ENCODE peak calls at places on chromosomes 6 and 20, in six cellular contexts. One of them, this sample, is unnamed.

GRCh38 chr6:3352678-3353077 is 93.9 kb downstream of the PSMG4 start:
- DNase-seq in prostate gland: no peak
- DNase-seq in uterus: no peak
- DNase-seq in ovary: no peak
- DNase-seq in sigmoid colon: peak; percentile 29
- DNase-seq in IMR-90: no peak
- DNase-seq in this sample: peak; percentile 60

GRCh38 chr6:48084201-48084600 is 26.8 kb downstream of the PTCHD4 start:
- DNase-seq in ovary: no peak
- DNase-seq in sigmoid colon: no peak
- DNase-seq in IMR-90: peak; percentile 2
- DNase-seq in prostate gland: no peak
- DNase-seq in uterus: no peak
- DNase-seq in this sample: no peak

GRCh38 chr6:39430968-39431523 is 108.5 kb upstream of the KCNK16 start:
- DNase-seq in ovary: peak; percentile 23
- DNase-seq in sigmoid colon: peak; percentile 72
- DNase-seq in IMR-90: no peak
- DNase-seq in uterus: no peak
- DNase-seq in prostate gland: peak; percentile 15
- DNase-seq in this sample: peak; percentile 84

GRCh38 chr6:76774750-76775396 is 688.4 kb downstream of the HTR1B start:
- DNase-seq in ovary: peak; percentile 65
- DNase-seq in IMR-90: no peak
- DNase-seq in prostate gland: no peak
- DNase-seq in sigmoid colon: no peak
- DNase-seq in uterus: no peak
- DNase-seq in this sample: no peak

GRCh38 chr20:40276291-40276690 is 412.7 kb downstream of the MAFB start:
- DNase-seq in sigmoid colon: no peak
- DNase-seq in uterus: peak; percentile 18
- DNase-seq in IMR-90: no peak
- DNase-seq in ovary: no peak
- DNase-seq in prostate gland: no peak
- DNase-seq in this sample: no peak

GRCh38 chr20:54633903-54634302 is 158.5 kb downstream of the DOK5 start:
- DNase-seq in uterus: no peak
- DNase-seq in IMR-90: no peak
- DNase-seq in ovary: no peak
- DNase-seq in prostate gland: no peak
- DNase-seq in sigmoid colon: no peak
- DNase-seq in this sample: no peak

GRCh38 chr20:33664085-33664761 is 2.1 kb downstream of the C20orf144 start:
- DNase-seq in prostate gland: no peak
- DNase-seq in sigmoid colon: peak; percentile 66
- DNase-seq in ovary: no peak
- DNase-seq in IMR-90: no peak
- DNase-seq in uterus: no peak
- DNase-seq in this sample: no peak

GRCh38 chr20:1015181-1015580 is 13.1 kb upstream of the RSPO4 start:
- DNase-seq in IMR-90: no peak
- DNase-seq in ovary: no peak
- DNase-seq in sigmoid colon: no peak
- DNase-seq in uterus: no peak
- DNase-seq in prostate gland: no peak
- DNase-seq in this sample: no peak

GRCh38 chr20:12372557-12372956 is 454.9 kb downstream of the BTBD3 start:
- DNase-seq in ovary: no peak
- DNase-seq in uterus: no peak
- DNase-seq in sigmoid colon: no peak
- DNase-seq in IMR-90: no peak
- DNase-seq in prostate gland: no peak
- DNase-seq in this sample: no peak

GRCh38 chr6:157823523-157824370 is 701 bp downstream of the SNX9 start:
- DNase-seq in uterus: peak; percentile 65
- DNase-seq in prostate gland: peak; percentile 54
- DNase-seq in IMR-90: peak; percentile 88
- DNase-seq in ovary: peak; percentile 61
- DNase-seq in sigmoid colon: peak; percentile 83
- DNase-seq in this sample: peak; percentile 55

GRCh38 chr20:3461191-3461874 is 9.5 kb upstream of the ATRN start:
- DNase-seq in sigmoid colon: no peak
- DNase-seq in ovary: no peak
- DNase-seq in IMR-90: peak; percentile 49
- DNase-seq in prostate gland: no peak
- DNase-seq in uterus: no peak
- DNase-seq in this sample: peak; percentile 81

GRCh38 chr20:17281478-17281877 is 54.6 kb downstream of the PCSK2 start:
- DNase-seq in sigmoid colon: no peak
- DNase-seq in ovary: no peak
- DNase-seq in IMR-90: peak; percentile 19
- DNase-seq in uterus: no peak
- DNase-seq in prostate gland: no peak
- DNase-seq in this sample: peak; percentile 68

GRCh38 chr6:40410792-40411191 is 176.4 kb downstream of the LRFN2 start:
- DNase-seq in prostate gland: no peak
- DNase-seq in ovary: no peak
- DNase-seq in IMR-90: no peak
- DNase-seq in sigmoid colon: peak; percentile 34
- DNase-seq in uterus: no peak
- DNase-seq in this sample: no peak

GRCh38 chr6:130995783-130996447 is 67.1 kb downstream of the EPB41L2 start:
- DNase-seq in prostate gland: no peak
- DNase-seq in sigmoid colon: no peak
- DNase-seq in uterus: no peak
- DNase-seq in ovary: no peak
- DNase-seq in IMR-90: peak; percentile 29
- DNase-seq in this sample: no peak

GRCh38 chr6:111238464-111239119 is 151.3 kb downstream of the SLC16A10 start:
- DNase-seq in uterus: no peak
- DNase-seq in IMR-90: peak; percentile 64
- DNase-seq in prostate gland: no peak
- DNase-seq in ovary: no peak
- DNase-seq in sigmoid colon: no peak
- DNase-seq in this sample: no peak

GRCh38 chr20:62223571-62223970 is 3.5 kb upstream of the HRH3 start:
- DNase-seq in uterus: no peak
- DNase-seq in sigmoid colon: no peak
- DNase-seq in ovary: no peak
- DNase-seq in prostate gland: no peak
- DNase-seq in IMR-90: no peak
- DNase-seq in this sample: no peak

GRCh38 chr6:170360476-170360875 is 53.9 kb downstream of the FAM120B start:
- DNase-seq in sigmoid colon: no peak
- DNase-seq in uterus: no peak
- DNase-seq in prostate gland: no peak
- DNase-seq in IMR-90: peak; percentile 25
- DNase-seq in ovary: no peak
- DNase-seq in this sample: no peak

GRCh38 chr20:18567739-18568091 is 483 bp downstream of the SMIM26 start:
- DNase-seq in ovary: no peak
- DNase-seq in uterus: no peak
- DNase-seq in prostate gland: no peak
- DNase-seq in sigmoid colon: no peak
- DNase-seq in IMR-90: no peak
- DNase-seq in this sample: no peak

GRCh38 chr6:89385156-89385667 is 26.9 kb downstream of the RRAGD start:
- DNase-seq in ovary: no peak
- DNase-seq in prostate gland: peak; percentile 71
- DNase-seq in IMR-90: no peak
- DNase-seq in sigmoid colon: peak; percentile 77
- DNase-seq in uterus: peak; percentile 43
- DNase-seq in this sample: no peak

GRCh38 chr20:62365814-62366369 is 1.2 kb downstream of the LAMA5 start:
- DNase-seq in prostate gland: peak; percentile 67
- DNase-seq in uterus: no peak
- DNase-seq in sigmoid colon: peak; percentile 80
- DNase-seq in IMR-90: no peak
- DNase-seq in ovary: peak; percentile 20
- DNase-seq in this sample: peak; percentile 68

GRCh38 chr6:47665112-47665511 is 33.3 kb upstream of the ADGRF4 start:
- DNase-seq in sigmoid colon: no peak
- DNase-seq in ovary: no peak
- DNase-seq in prostate gland: no peak
- DNase-seq in uterus: no peak
- DNase-seq in IMR-90: no peak
- DNase-seq in this sample: no peak

GRCh38 chr20:51930775-51931174 is 128.5 kb upstream of the SALL4 start:
- DNase-seq in ovary: no peak
- DNase-seq in IMR-90: peak; percentile 68
- DNase-seq in sigmoid colon: no peak
- DNase-seq in uterus: no peak
- DNase-seq in prostate gland: no peak
- DNase-seq in this sample: no peak

GRCh38 chr6:170290306-170291128 is at the start of gene DLL1:
- DNase-seq in sigmoid colon: peak; percentile 68
- DNase-seq in uterus: no peak
- DNase-seq in IMR-90: peak; percentile 29
- DNase-seq in prostate gland: peak; percentile 48
- DNase-seq in ovary: peak; percentile 28
- DNase-seq in this sample: peak; percentile 52

GRCh38 chr6:83633609-83634008 is 75.3 kb downstream of the SNAP91 start:
- DNase-seq in sigmoid colon: no peak
- DNase-seq in uterus: no peak
- DNase-seq in prostate gland: no peak
- DNase-seq in IMR-90: no peak
- DNase-seq in ovary: no peak
- DNase-seq in this sample: no peak

GRCh38 chr6:106000935-106001334 is 85.2 kb upstream of the PRDM1 start:
- DNase-seq in uterus: no peak
- DNase-seq in ovary: no peak
- DNase-seq in sigmoid colon: no peak
- DNase-seq in IMR-90: no peak
- DNase-seq in prostate gland: no peak
- DNase-seq in this sample: no peak

GRCh38 chr6:113122060-113122459 is 735.1 kb upstream of the MARCKS start:
- DNase-seq in sigmoid colon: no peak
- DNase-seq in prostate gland: no peak
- DNase-seq in ovary: no peak
- DNase-seq in uterus: no peak
- DNase-seq in IMR-90: peak; percentile 87
- DNase-seq in this sample: peak; percentile 35

GRCh38 chr20:63611646-63612045 is 15.3 kb downstream of the GMEB2 start:
- DNase-seq in ovary: no peak
- DNase-seq in prostate gland: no peak
- DNase-seq in uterus: no peak
- DNase-seq in IMR-90: no peak
- DNase-seq in sigmoid colon: no peak
- DNase-seq in this sample: no peak

GRCh38 chr6:47476794-47477496 is 644 bp upstream of the CD2AP start:
- DNase-seq in prostate gland: no peak
- DNase-seq in ovary: no peak
- DNase-seq in sigmoid colon: no peak
- DNase-seq in IMR-90: no peak
- DNase-seq in uterus: no peak
- DNase-seq in this sample: no peak

GRCh38 chr6:33812669-33813068 is 8.9 kb upstream of the MLN start:
- DNase-seq in uterus: no peak
- DNase-seq in sigmoid colon: no peak
- DNase-seq in prostate gland: no peak
- DNase-seq in IMR-90: peak; percentile 55
- DNase-seq in ovary: peak; percentile 39
- DNase-seq in this sample: peak; percentile 87
- TF ChIP-seq CTCF in uterus: peak; percentile 8
- TF ChIP-seq CTCF in sigmoid colon: peak; percentile 34
- TF ChIP-seq CTCF in prostate gland: no peak
- TF ChIP-seq CTCF in IMR-90: peak; percentile 42
- TF ChIP-seq CTCF in ovary: no peak
- TF ChIP-seq CTCF in this sample: no peak

DNA sequence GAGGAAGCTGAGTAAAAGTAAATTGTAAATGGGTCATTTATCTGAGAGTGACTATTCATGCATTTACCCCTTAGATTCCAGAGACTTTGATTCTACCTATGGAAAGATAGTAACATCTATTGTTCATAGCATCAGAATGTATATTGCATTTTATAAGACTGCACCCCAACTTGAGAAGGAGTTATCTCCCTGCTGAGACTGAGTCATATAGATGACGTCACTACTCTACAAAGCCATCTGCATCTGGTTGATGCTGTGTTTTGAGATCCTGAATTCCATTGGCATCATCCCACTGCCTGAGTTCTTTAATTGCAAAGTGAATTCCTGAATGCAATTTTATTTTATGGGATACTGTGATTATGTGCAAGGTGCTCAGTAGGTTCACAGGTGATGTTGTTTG is 444.0 kb upstream of the SLC35B3 start:
- DNase-seq in prostate gland: no peak
- DNase-seq in sigmoid colon: no peak
- DNase-seq in IMR-90: no peak
- DNase-seq in uterus: no peak
- DNase-seq in ovary: no peak
- DNase-seq in this sample: no peak
- TF ChIP-seq POLR2A in prostate gland: no peak
- TF ChIP-seq POLR2A in sigmoid colon: no peak
- TF ChIP-seq POLR2A in IMR-90: no peak
- TF ChIP-seq POLR2A in uterus: no peak
- TF ChIP-seq POLR2A in ovary: no peak
- TF ChIP-seq POLR2A in this sample: no peak

DNA sequence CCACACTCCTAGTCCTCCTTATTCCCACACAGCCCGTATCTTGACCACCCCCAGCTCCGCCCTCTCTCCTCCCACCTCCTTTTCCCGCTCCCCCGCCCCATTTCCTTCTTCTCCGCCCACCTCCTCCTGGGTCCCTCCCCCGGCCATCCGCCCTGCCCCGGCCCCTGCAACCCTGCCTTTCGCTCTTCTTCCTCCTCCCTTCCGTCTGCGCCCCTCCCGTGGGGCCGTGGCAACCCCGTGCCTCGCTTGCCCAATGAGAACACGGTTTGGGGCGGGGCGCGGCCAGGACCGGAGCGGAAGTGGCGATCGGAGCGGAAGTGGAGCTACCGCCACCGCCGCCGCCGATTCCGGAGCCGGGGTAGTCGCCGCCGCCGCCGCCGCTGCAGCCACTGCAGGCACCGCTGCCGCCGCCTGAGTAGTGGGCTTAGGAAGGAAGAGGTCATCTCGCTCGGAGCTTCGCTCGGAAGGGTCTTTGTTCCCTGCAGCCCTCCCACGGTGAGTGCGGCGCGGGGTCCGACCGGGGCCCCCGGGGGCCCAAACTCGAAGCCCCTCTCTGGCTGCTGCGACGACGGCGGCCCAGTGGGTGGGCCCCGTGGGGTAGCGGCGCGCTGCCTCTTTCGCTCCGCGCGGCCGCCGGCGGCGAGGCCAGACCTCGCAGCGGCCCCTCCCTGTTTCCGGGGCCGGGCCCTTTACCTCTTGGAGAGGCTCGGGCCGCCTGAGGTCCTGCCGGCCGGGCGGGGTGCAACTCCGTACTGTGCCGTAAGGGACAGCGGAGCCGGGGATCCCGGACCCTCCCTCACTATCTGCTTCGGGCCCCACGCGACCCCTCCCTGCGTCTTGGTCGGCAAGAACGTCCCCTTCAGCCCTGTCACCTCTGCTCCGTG is at the start of gene YWHAB:
- DNase-seq in uterus: peak; percentile 98
- DNase-seq in IMR-90: peak; percentile 95
- DNase-seq in prostate gland: peak; percentile 97
- DNase-seq in sigmoid colon: peak; percentile 99
- DNase-seq in ovary: peak; percentile 97
- DNase-seq in this sample: peak; percentile 99
- TF ChIP-seq CTCF in uterus: no peak
- TF ChIP-seq CTCF in IMR-90: no peak
- TF ChIP-seq CTCF in prostate gland: no peak
- TF ChIP-seq CTCF in sigmoid colon: no peak
- TF ChIP-seq CTCF in ovary: no peak
- TF ChIP-seq CTCF in this sample: peak; percentile 36

GRCh38 chr20:45336530-45337366 is 11.5 kb downstream of the SDC4 start:
- DNase-seq in uterus: peak; percentile 64
- DNase-seq in sigmoid colon: peak; percentile 85
- DNase-seq in prostate gland: no peak
- DNase-seq in ovary: no peak
- DNase-seq in IMR-90: peak; percentile 95
- DNase-seq in this sample: peak; percentile 71
- TF ChIP-seq POLR2A in uterus: no peak
- TF ChIP-seq POLR2A in sigmoid colon: no peak
- TF ChIP-seq POLR2A in prostate gland: peak; percentile 24
- TF ChIP-seq POLR2A in ovary: no peak
- TF ChIP-seq POLR2A in IMR-90: peak; percentile 77
- TF ChIP-seq POLR2A in this sample: peak; percentile 38

This sample was measured in thyroid gland.